ENCODE peak calls at places on chromosomes 6 and 20, in four cellular contexts. V, X, I and G are unnamed samples.

GRCh38 chr6:29502181-29502580 is 14.4 kb upstream of the MAS1L start:
- DNase-seq in V (no peak), X (no peak), I (no peak), G (no peak)

GRCh38 chr6:152110878-152111820 is 303.7 kb downstream of the ESR1 start:
- DNase-seq in V (no peak), X (no peak), I (no peak), G (no peak)

GRCh38 chr6:52538252-52538905 is 38.5 kb downstream of the TRAM2 start:
- DNase-seq in V (no peak), X (no peak), I (no peak), G (no peak)

GRCh38 chr6:53959717-53960116 is 151.5 kb upstream of the MLIP start:
- DNase-seq in V (no peak), X (no peak), I (no peak), G (no peak)

GRCh38 chr20:61502433-61502832 is 250.4 kb downstream of the CDH4 start:
- DNase-seq in V (no peak), X (no peak), I (no peak), G (no peak)

GRCh38 chr6:4714961-4715501 is 61.2 kb upstream of the CDYL start:
- DNase-seq in V (no peak), X (no peak), I (no peak), G (no peak)

GRCh38 chr20:20713244-20713765 is 861 bp upstream of the RALGAPA2 start:
- DNase-seq in V (peak), X (peak), I (no peak), G (no peak)

GRCh38 chr6:36753671-36754485 is 56.3 kb downstream of the RAB44 start:
- DNase-seq in V (no peak), X (no peak), I (no peak), G (no peak)

GRCh38 chr6:87293526-87293925 is 28.9 kb upstream of the SMIM8 start:
- DNase-seq in V (no peak), X (no peak), I (no peak), G (no peak)

GRCh38 chr6:815348-815738 is 122.4 kb upstream of the EXOC2 start:
- DNase-seq in V (peak), X (peak), I (no peak), G (peak)

GRCh38 chr6:35543459-35544193 is 30.9 kb upstream of the TULP1 start:
- DNase-seq in V (peak), X (no peak), I (no peak), G (no peak)

GRCh38 chr6:75830959-75831885 is 82.2 kb downstream of the MYO6 start:
- DNase-seq in V (no peak), X (no peak), I (peak), G (peak)

GRCh38 chr20:34715384-34715783 is 11.2 kb downstream of the TP53INP2 start:
- DNase-seq in V (no peak), X (no peak), I (no peak), G (no peak)

GRCh38 chr6:4280721-4281120 is 145.3 kb upstream of the ECI2 start:
- DNase-seq in V (no peak), X (no peak), I (no peak), G (no peak)

GRCh38 chr6:42783177-42783875 is 1.5 kb downstream of the BICRAL start:
- DNase-seq in V (peak), X (peak), I (no peak), G (peak)

GRCh38 chr6:49490633-49491032 is 9.1 kb upstream of the GLYATL3 start:
- DNase-seq in V (no peak), X (no peak), I (no peak), G (no peak)

GRCh38 chr6:170206317-170206621 is 84.6 kb downstream of the DLL1 start:
- DNase-seq in V (no peak), X (no peak), I (no peak), G (no peak)

GRCh38 chr6:6910734-6911295 is 196.9 kb upstream of the RREB1 start:
- DNase-seq in V (no peak), X (no peak), I (no peak), G (no peak)

GRCh38 chr6:13141392-13141791 is 186.9 kb downstream of the TBC1D7 start:
- DNase-seq in V (no peak), X (no peak), I (no peak), G (no peak)

GRCh38 chr6:99344289-99344688 is 5.2 kb downstream of the FAXC start:
- DNase-seq in V (no peak), X (peak), I (no peak), G (no peak)

GRCh38 chr6:3329491-3330051 is 70.8 kb downstream of the PSMG4 start:
- DNase-seq in V (no peak), X (no peak), I (no peak), G (no peak)

GRCh38 chr6:136016228-136017225 is 165.0 kb downstream of the PDE7B start:
- DNase-seq in V (no peak), X (no peak), I (no peak), G (no peak)

GRCh38 chr6:89372506-89372901 is 20.0 kb upstream of the UBE2J1 start:
- DNase-seq in V (no peak), X (no peak), I (no peak), G (no peak)

GRCh38 chr20:58986968-58987517 is 6.0 kb downstream of the NELFCD start:
- DNase-seq in V (no peak), X (no peak), I (no peak), G (no peak)

GRCh38 chr6:156976144-156977088 is 199.2 kb downstream of the ARID1B start:
- DNase-seq in V (no peak), X (no peak), I (no peak), G (no peak)

GRCh38 chr20:11979306-11980128 is 61.8 kb downstream of the BTBD3 start:
- DNase-seq in V (no peak), X (no peak), I (peak), G (no peak)

GRCh38 chr6:37624606-37625574 is 72.8 kb downstream of the MDGA1 start:
- DNase-seq in V (no peak), X (no peak), I (no peak), G (no peak)

GRCh38 chr6:36025260-36025931 is 955 bp upstream of the SLC26A8 start:
- DNase-seq in V (no peak), X (no peak), I (no peak), G (peak)

GRCh38 chr6:79941489-79942151 is 5.7 kb downstream of the ELOVL4 start:
- DNase-seq in V (no peak), X (no peak), I (no peak), G (no peak)

GRCh38 chr6:42522021-42522420 is 41.8 kb upstream of the UBR2 start:
- DNase-seq in V (no peak), X (no peak), I (no peak), G (no peak)

GRCh38 chr6:55578537-55579363 is at the start of gene HMGCLL1:
- DNase-seq in V (peak), X (no peak), I (no peak), G (no peak)

GRCh38 chr6:125316621-125317020 is 14.9 kb upstream of the HDDC2 start:
- DNase-seq in V (no peak), X (no peak), I (no peak), G (no peak)

GRCh38 chr6:48177786-48178185 is 66.8 kb upstream of the PTCHD4 start:
- DNase-seq in V (no peak), X (no peak), I (no peak), G (no peak)

GRCh38 chr6:83609248-83609647 is 96.9 kb downstream of the PRSS35 start:
- DNase-seq in V (no peak), X (no peak), I (no peak), G (no peak)

GRCh38 chr6:28537065-28537464 is 11.4 kb downstream of the GPX5 start:
- DNase-seq in V (peak), X (no peak), I (no peak), G (no peak)

GRCh38 chr6:47097092-47097945 is 55.2 kb upstream of the ADGRF1 start:
- DNase-seq in V (peak), X (peak), I (peak), G (peak)

GRCh38 chr6:113347420-113347819 is 509.7 kb upstream of the MARCKS start:
- DNase-seq in V (no peak), X (no peak), I (no peak), G (no peak)

GRCh38 chr6:71403422-71404134 is 115.0 kb downstream of the OGFRL1 start:
- DNase-seq in V (no peak), X (no peak), I (no peak), G (no peak)

GRCh38 chr6:159790149-159790946 is at the start of gene MRPL18:
- DNase-seq in V (peak), X (peak), I (peak), G (peak)
- TF ChIP-seq CREM in V (no peak), X (peak), I (peak), G (peak)

DNA sequence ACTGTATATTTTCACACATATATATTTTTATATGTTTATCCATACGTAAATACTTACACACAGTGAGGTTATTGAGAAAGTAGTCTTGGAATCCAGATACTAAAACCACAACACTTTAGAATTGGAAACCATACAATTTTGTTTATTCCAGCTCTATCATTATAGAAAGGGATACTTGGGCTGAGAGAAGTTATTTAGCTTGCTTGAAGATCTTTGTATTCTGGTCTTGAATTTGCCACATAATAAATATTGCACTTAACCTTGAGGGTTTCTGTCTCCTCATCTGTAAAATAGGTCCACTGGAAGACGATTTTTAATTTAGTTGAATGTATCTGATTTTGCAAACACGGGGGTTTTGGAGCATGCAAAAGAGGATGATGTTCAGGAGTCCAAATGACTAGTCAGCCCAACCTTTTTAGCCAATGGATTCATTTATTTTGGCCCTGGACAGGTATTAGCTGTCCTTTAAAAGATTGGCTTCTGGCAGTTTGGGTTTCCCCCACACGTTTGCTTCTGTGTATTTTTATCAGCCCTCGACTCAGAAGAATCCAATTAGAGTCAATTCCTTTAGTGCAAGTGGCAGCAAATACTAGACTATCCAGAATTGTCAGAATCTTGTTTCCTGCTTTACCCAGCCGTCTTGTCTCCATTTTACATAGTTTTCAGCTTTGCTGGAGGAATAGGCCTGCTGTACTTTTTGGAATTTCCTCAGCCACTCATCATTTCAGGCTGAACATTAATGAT is 62.4 kb upstream of the ZNF217 start:
- DNase-seq in V (no peak), X (no peak), I (no peak), G (no peak)
- TF ChIP-seq CREM in V (no peak), X (no peak), I (no peak), G (no peak)

DNA sequence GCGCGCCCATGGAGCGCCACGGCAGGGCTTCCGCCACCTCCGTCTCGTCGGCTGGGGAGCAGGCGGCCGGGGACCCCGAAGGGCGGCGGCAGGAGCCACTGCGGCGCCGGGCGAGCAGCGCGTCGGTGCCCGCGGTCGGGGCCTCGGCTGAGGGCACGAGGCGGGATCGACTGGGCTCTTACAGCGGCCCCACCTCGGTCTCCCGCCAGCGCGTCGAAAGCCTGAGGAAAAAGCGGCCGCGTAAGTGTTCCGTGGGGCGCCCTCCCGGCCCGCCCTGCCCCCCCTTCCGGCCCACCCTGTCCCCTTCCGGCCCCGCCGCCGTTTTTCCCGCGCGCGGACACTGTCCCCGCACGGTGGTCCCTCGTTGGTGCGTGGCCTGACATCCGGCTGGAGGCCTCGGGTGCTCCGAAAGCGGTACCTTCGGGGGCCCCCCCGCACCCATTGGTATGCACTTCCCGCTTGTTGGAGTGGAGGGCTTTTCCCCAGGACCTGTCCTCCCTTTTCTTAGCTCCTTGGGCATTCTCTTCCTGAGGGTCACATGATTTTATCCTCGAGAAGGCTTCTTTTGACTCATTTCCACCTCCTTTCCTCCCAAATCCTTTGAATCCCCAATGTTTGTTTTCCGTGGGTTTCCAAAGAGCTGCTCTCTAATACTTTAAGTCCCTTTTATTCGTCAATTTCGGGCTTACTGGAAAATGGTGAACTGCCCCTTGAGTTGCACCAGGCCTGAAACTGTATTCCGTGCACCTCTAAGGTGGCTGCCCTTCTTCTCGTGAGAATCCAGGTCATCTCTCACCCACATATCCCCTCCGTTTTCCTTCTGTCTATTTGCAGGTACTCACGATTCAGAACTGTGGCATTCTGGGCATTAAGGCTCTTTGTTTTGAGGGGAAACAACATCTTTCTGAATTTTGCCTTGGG is 562 bp downstream of the PANK2 start:
- DNase-seq in V (peak), X (peak), I (no peak), G (peak)
- TF ChIP-seq CREM in V (no peak), X (no peak), I (no peak), G (no peak)

GRCh38 chr6:122339661-122340060 is 59.8 kb upstream of the HSF2 start:
- DNase-seq in V (no peak), X (no peak), I (no peak), G (no peak)
- TF ChIP-seq CREM in V (no peak), X (no peak), I (no peak), G (no peak)

GRCh38 chr20:46364670-46365482 is 41.5 kb downstream of the ELMO2 start:
- DNase-seq in V (no peak), X (no peak), I (no peak), G (no peak)

GRCh38 chr20:46365483-46366215 is 40.8 kb downstream of the ELMO2 start:
- DNase-seq in V (no peak), X (no peak), I (no peak), G (no peak)

GRCh38 chr20:46362931-46363872 is 43.2 kb downstream of the ELMO2 start:
- DNase-seq in V (no peak), X (no peak), I (peak), G (no peak)

GRCh38 chr20:46361811-46362210 is 44.6 kb downstream of the ELMO2 start:
- DNase-seq in V (no peak), X (no peak), I (no peak), G (no peak)

GRCh38 chr20:46363874-46364669 is 42.3 kb downstream of the ELMO2 start:
- DNase-seq in V (peak), X (peak), I (peak), G (peak)
- TF ChIP-seq CREM in V (peak), X (peak), I (peak), G (peak)

GRCh38 chr6:166512567-166512966 is 73.9 kb downstream of the RAMACL start:
- DNase-seq in V (no peak), X (no peak), I (no peak), G (no peak)

GRCh38 chr6:166514196-166514595 is 72.3 kb downstream of the RAMACL start:
- DNase-seq in V (no peak), X (no peak), I (no peak), G (no peak)

GRCh38 chr6:166516256-166516655 is 70.2 kb downstream of the RAMACL start:
- DNase-seq in V (no peak), X (no peak), I (no peak), G (no peak)

GRCh38 chr6:166511316-166511715 is 75.2 kb downstream of the RAMACL start:
- DNase-seq in V (no peak), X (no peak), I (no peak), G (no peak)

GRCh38 chr6:166515072-166515810 is 71.2 kb downstream of the RAMACL start:
- DNase-seq in V (no peak), X (peak), I (no peak), G (peak)
- TF ChIP-seq CREM in V (no peak), X (no peak), I (no peak), G (no peak)

GRCh38 chr20:23146111-23146640 is 60.1 kb upstream of the CD93 start:
- DNase-seq in V (no peak), X (no peak), I (no peak), G (no peak)

GRCh38 chr20:23144856-23145255 is 58.7 kb upstream of the CD93 start:
- DNase-seq in V (no peak), X (no peak), I (no peak), G (no peak)

GRCh38 chr20:23146857-23147256 is 60.7 kb upstream of the CD93 start:
- DNase-seq in V (no peak), X (no peak), I (no peak), G (no peak)

GRCh38 chr20:23143986-23144695 is 58.0 kb upstream of the CD93 start:
- DNase-seq in V (no peak), X (no peak), I (no peak), G (no peak)

GRCh38 chr20:23145281-23145700 is 59.2 kb upstream of the CD93 start:
- DNase-seq in V (no peak), X (no peak), I (no peak), G (no peak)
- TF ChIP-seq CREM in V (no peak), X (no peak), I (no peak), G (no peak)